ENCODE peak calls at places on chromosomes 5 and 9, in four cellular contexts. D is GM06990, Q is EL, K is fibroblast of villous mesenchyme. O is an unnamed sample.

GRCh38 chr5:53262348-53262970 is 152.9 kb upstream of the MOCS2 start:
- DNase-seq in D (no peak), Q (peak; percentile 61), K (peak; percentile 68), O (peak; percentile 79)

GRCh38 chr5:62306494-62307363 is 723 bp downstream of the KIF2A start:
- DNase-seq in Q (peak; percentile 51), D (peak; percentile 72), K (peak; percentile 48), O (peak; percentile 50)

GRCh38 chr5:346229-346935 is 24.9 kb downstream of the AHRR start:
- DNase-seq in Q (no peak), K (no peak), D (no peak), O (no peak)

GRCh38 chr9:133935328-133936040 is 56.6 kb downstream of the VAV2 start:
- DNase-seq in K (peak; percentile 82), D (no peak), Q (peak; percentile 14), O (peak; percentile 81)

GRCh38 chr9:136312436-136312835 is 8.5 kb upstream of the CCDC187 start:
- DNase-seq in D (no peak), K (peak; percentile 64), Q (peak; percentile 64), O (peak; percentile 64)

GRCh38 chr5:45512521-45512920 is 183.7 kb downstream of the HCN1 start:
- DNase-seq in D (no peak), Q (no peak), K (no peak), O (no peak)

GRCh38 chr5:119355636-119356383 is at the start of gene TNFAIP8:
- DNase-seq in K (peak; percentile 54), D (peak; percentile 85), Q (peak; percentile 70), O (peak; percentile 52)

GRCh38 chr5:178332096-178332780 is 99.6 kb upstream of the PHYKPL start:
- DNase-seq in Q (no peak), D (no peak), K (no peak), O (no peak)

GRCh38 chr5:32332361-32332760 is 19.6 kb upstream of the MTMR12 start:
- DNase-seq in D (no peak), Q (no peak), K (no peak), O (no peak)

GRCh38 chr9:74951725-74952151 is 974 bp downstream of the C9orf40 start:
- DNase-seq in Q (peak; percentile 44), D (peak; percentile 74), K (peak; percentile 42), O (peak; percentile 47)

GRCh38 chr9:121861501-121862180 is 210.2 kb downstream of the DAB2IP start:
- DNase-seq in Q (peak; percentile 43), D (no peak), K (peak; percentile 51), O (peak; percentile 67)

GRCh38 chr9:130110166-130110565 is 56.5 kb downstream of the GPR107 start:
- DNase-seq in Q (no peak), K (no peak), D (no peak), O (no peak)

GRCh38 chr5:178431063-178431776 is 159.0 kb downstream of the COL23A1 start:
- DNase-seq in D (no peak), Q (no peak), K (no peak), O (no peak)

GRCh38 chr9:126756876-126757415 is 47.9 kb upstream of the ZBTB43 start:
- DNase-seq in D (no peak), Q (no peak), K (no peak), O (no peak)

GRCh38 chr9:28093141-28093540 is 519.9 kb upstream of the C9orf72 start:
- DNase-seq in K (no peak), Q (no peak), D (no peak), O (no peak)

GRCh38 chr5:123120197-123120596 is 31.2 kb downstream of the PRDM6 start:
- DNase-seq in K (no peak), Q (peak; percentile 14), D (no peak), O (no peak)

GRCh38 chr9:83582026-83582425 is 40.9 kb upstream of the IDNK start:
- DNase-seq in K (peak; percentile 49), D (no peak), Q (peak; percentile 17), O (no peak)

GRCh38 chr9:214488-215448 is at the start of gene DOCK8:
- DNase-seq in Q (peak; percentile 34), D (peak; percentile 90), K (peak; percentile 18), O (peak; percentile 73)

GRCh38 chr9:33040792-33041458 is 15.9 kb downstream of the DNAJA1 start:
- DNase-seq in Q (no peak), D (no peak), K (no peak), O (no peak)

GRCh38 chr5:125117556-125117955 is 371.1 kb upstream of the ZNF608 start:
- DNase-seq in K (no peak), Q (peak; percentile 54), D (no peak), O (no peak)

GRCh38 chr5:148829734-148830133 is 3.3 kb downstream of the ADRB2 start:
- DNase-seq in K (no peak), Q (no peak), D (no peak), O (no peak)

GRCh38 chr5:40626834-40627233 is 52.9 kb upstream of the PTGER4 start:
- DNase-seq in K (no peak), D (no peak), Q (no peak), O (no peak)

GRCh38 chr9:137319976-137320551 is 18.0 kb upstream of the NRARP start:
- DNase-seq in K (no peak), Q (no peak), D (peak; percentile 12), O (no peak)

GRCh38 chr5:143472576-143472975 is 69.1 kb upstream of the NR3C1 start:
- DNase-seq in Q (no peak), D (no peak), K (no peak), O (no peak)

GRCh38 chr5:42495908-42496307 is 72.7 kb downstream of the GHR start:
- DNase-seq in D (no peak), K (peak; percentile 2), Q (no peak), O (no peak)

GRCh38 chr9:29691145-29691544 is 2117.9 kb upstream of the C9orf72 start:
- DNase-seq in Q (no peak), D (no peak), K (peak; percentile 7), O (no peak)

O was measured in dermis blood vessel endothelial cell.